ENCODE peak calls at places on chromosomes 2 and 18, in six cellular contexts. One of them, this sample, is unnamed.

GRCh38 chr2:211405036-211405435 is 848.6 kb downstream of the CPS1 start:
- DNase-seq in A549: no peak
- DNase-seq in GM12878: no peak
- DNase-seq in HepG2: no peak
- DNase-seq in endothelial cell of umbilical vein: no peak
- DNase-seq in K562: no peak
- DNase-seq in this sample: no peak

GRCh38 chr2:204796581-204796980 is 251.3 kb downstream of the PARD3B start:
- DNase-seq in GM12878: peak
- DNase-seq in endothelial cell of umbilical vein: no peak
- DNase-seq in HepG2: no peak
- DNase-seq in A549: no peak
- DNase-seq in K562: no peak
- DNase-seq in this sample: no peak

GRCh38 chr2:13522917-13523821 is 806.4 kb downstream of the TRIB2 start:
- DNase-seq in endothelial cell of umbilical vein: no peak
- DNase-seq in GM12878: peak
- DNase-seq in A549: no peak
- DNase-seq in K562: no peak
- DNase-seq in HepG2: no peak
- DNase-seq in this sample: no peak

GRCh38 chr2:241843321-241844065 is 15.2 kb downstream of the PDCD1 start:
- DNase-seq in A549: no peak
- DNase-seq in endothelial cell of umbilical vein: no peak
- DNase-seq in K562: no peak
- DNase-seq in HepG2: no peak
- DNase-seq in GM12878: no peak
- DNase-seq in this sample: no peak

GRCh38 chr2:207617011-207617671 is 8.1 kb downstream of the METTL21A start:
- DNase-seq in GM12878: no peak
- DNase-seq in endothelial cell of umbilical vein: peak
- DNase-seq in K562: no peak
- DNase-seq in A549: peak
- DNase-seq in HepG2: no peak
- DNase-seq in this sample: no peak

GRCh38 chr2:174681983-174682577 is 82.2 kb downstream of the CHRNA1 start:
- DNase-seq in GM12878: no peak
- DNase-seq in HepG2: no peak
- DNase-seq in A549: peak
- DNase-seq in endothelial cell of umbilical vein: peak
- DNase-seq in K562: no peak
- DNase-seq in this sample: peak

GRCh38 chr2:135657806-135658582 is 83.7 kb upstream of the UBXN4 start:
- DNase-seq in endothelial cell of umbilical vein: no peak
- DNase-seq in HepG2: no peak
- DNase-seq in K562: no peak
- DNase-seq in A549: no peak
- DNase-seq in GM12878: peak
- DNase-seq in this sample: no peak

GRCh38 chr18:75029456-75029855 is 179.5 kb downstream of the PTGR3 start:
- DNase-seq in HepG2: no peak
- DNase-seq in A549: no peak
- DNase-seq in K562: no peak
- DNase-seq in GM12878: no peak
- DNase-seq in endothelial cell of umbilical vein: no peak
- DNase-seq in this sample: no peak

GRCh38 chr2:8752385-8752784 is 70.5 kb downstream of the ID2 start:
- DNase-seq in K562: no peak
- DNase-seq in HepG2: no peak
- DNase-seq in A549: no peak
- DNase-seq in GM12878: no peak
- DNase-seq in endothelial cell of umbilical vein: no peak
- DNase-seq in this sample: no peak

GRCh38 chr2:134301099-134301970 is 47.5 kb downstream of the MGAT5 start:
- DNase-seq in A549: no peak
- DNase-seq in HepG2: no peak
- DNase-seq in GM12878: no peak
- DNase-seq in endothelial cell of umbilical vein: peak
- DNase-seq in K562: no peak
- DNase-seq in this sample: no peak

GRCh38 chr2:13000644-13001375 is 284.1 kb downstream of the TRIB2 start:
- DNase-seq in A549: no peak
- DNase-seq in GM12878: no peak
- DNase-seq in K562: no peak
- DNase-seq in HepG2: no peak
- DNase-seq in endothelial cell of umbilical vein: peak
- DNase-seq in this sample: no peak

GRCh38 chr2:16161768-16162490 is 221.6 kb downstream of the MYCN start:
- DNase-seq in GM12878: no peak
- DNase-seq in A549: no peak
- DNase-seq in K562: no peak
- DNase-seq in endothelial cell of umbilical vein: no peak
- DNase-seq in HepG2: no peak
- DNase-seq in this sample: no peak

GRCh38 chr2:104867351-104868080 is 13.6 kb downstream of the POU3F3 start:
- DNase-seq in A549: no peak
- DNase-seq in endothelial cell of umbilical vein: no peak
- DNase-seq in HepG2: no peak
- DNase-seq in GM12878: no peak
- DNase-seq in K562: no peak
- DNase-seq in this sample: no peak

GRCh38 chr2:192247456-192247855 is 52.7 kb upstream of the TMEFF2 start:
- DNase-seq in endothelial cell of umbilical vein: no peak
- DNase-seq in A549: no peak
- DNase-seq in K562: no peak
- DNase-seq in GM12878: no peak
- DNase-seq in HepG2: no peak
- DNase-seq in this sample: no peak

GRCh38 chr18:8634508-8634907 is 25.3 kb downstream of the RAB12 start:
- DNase-seq in endothelial cell of umbilical vein: no peak
- DNase-seq in A549: no peak
- DNase-seq in HepG2: no peak
- DNase-seq in GM12878: no peak
- DNase-seq in K562: no peak
- DNase-seq in this sample: no peak

GRCh38 chr18:8632386-8632785 is 23.1 kb downstream of the RAB12 start:
- DNase-seq in K562: no peak
- DNase-seq in A549: no peak
- DNase-seq in endothelial cell of umbilical vein: no peak
- DNase-seq in GM12878: no peak
- DNase-seq in HepG2: no peak
- DNase-seq in this sample: no peak

GRCh38 chr18:8630546-8630945 is 21.3 kb downstream of the RAB12 start:
- DNase-seq in A549: no peak
- DNase-seq in GM12878: no peak
- DNase-seq in K562: no peak
- DNase-seq in HepG2: peak
- DNase-seq in endothelial cell of umbilical vein: no peak
- DNase-seq in this sample: no peak

GRCh38 chr18:8631265-8631664 is 22.0 kb downstream of the RAB12 start:
- DNase-seq in HepG2: no peak
- DNase-seq in A549: no peak
- DNase-seq in GM12878: no peak
- DNase-seq in K562: no peak
- DNase-seq in endothelial cell of umbilical vein: no peak
- DNase-seq in this sample: no peak

GRCh38 chr18:8635087-8635486 is 25.9 kb downstream of the RAB12 start:
- DNase-seq in endothelial cell of umbilical vein: peak
- DNase-seq in K562: no peak
- DNase-seq in HepG2: no peak
- DNase-seq in GM12878: no peak
- DNase-seq in A549: no peak
- DNase-seq in this sample: no peak
- TF ChIP-seq MYC in endothelial cell of umbilical vein: no peak
- TF ChIP-seq MYC in K562: no peak
- TF ChIP-seq MYC in HepG2: no peak
- TF ChIP-seq MYC in GM12878: no peak
- TF ChIP-seq MYC in A549: no peak
- TF ChIP-seq MYC in this sample: no peak

GRCh38 chr2:19349911-19350677 is 8.3 kb downstream of the OSR1 start:
- DNase-seq in A549: no peak
- DNase-seq in K562: peak
- DNase-seq in HepG2: peak
- DNase-seq in GM12878: no peak
- DNase-seq in endothelial cell of umbilical vein: peak
- DNase-seq in this sample: peak

GRCh38 chr2:19352946-19353720 is 5.3 kb downstream of the OSR1 start:
- DNase-seq in A549: no peak
- DNase-seq in GM12878: no peak
- DNase-seq in endothelial cell of umbilical vein: no peak
- DNase-seq in HepG2: no peak
- DNase-seq in K562: no peak
- DNase-seq in this sample: no peak

GRCh38 chr2:19351914-19352697 is 6.3 kb downstream of the OSR1 start:
- DNase-seq in endothelial cell of umbilical vein: no peak
- DNase-seq in K562: no peak
- DNase-seq in HepG2: no peak
- DNase-seq in GM12878: no peak
- DNase-seq in A549: no peak
- DNase-seq in this sample: peak

GRCh38 chr2:19350678-19351401 is 7.6 kb downstream of the OSR1 start:
- DNase-seq in A549: no peak
- DNase-seq in HepG2: no peak
- DNase-seq in GM12878: no peak
- DNase-seq in K562: no peak
- DNase-seq in endothelial cell of umbilical vein: no peak
- DNase-seq in this sample: no peak

DNA sequence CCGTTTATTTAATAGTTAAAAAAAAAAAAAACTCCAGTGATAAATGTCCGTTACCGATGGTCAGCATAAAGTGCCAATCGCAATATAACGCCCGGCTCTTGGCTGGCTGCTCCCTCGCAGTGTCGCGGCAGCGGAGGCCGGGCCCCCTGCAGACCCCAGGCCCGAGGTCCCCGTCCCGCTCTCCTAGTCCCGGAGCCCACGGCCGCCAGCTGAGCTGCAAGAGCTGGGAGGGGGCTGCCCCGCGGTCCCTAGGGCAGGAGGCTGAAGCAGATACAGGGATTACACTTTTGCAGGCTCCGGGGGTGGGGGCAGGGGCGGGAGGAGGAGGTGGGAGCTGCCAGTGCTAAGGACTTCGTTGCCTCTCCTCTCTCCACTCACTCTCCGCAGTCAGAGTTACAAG is 6.9 kb downstream of the OSR1 start:
- DNase-seq in GM12878: no peak
- DNase-seq in HepG2: no peak
- DNase-seq in endothelial cell of umbilical vein: no peak
- DNase-seq in A549: no peak
- DNase-seq in K562: no peak
- DNase-seq in this sample: no peak
- H3K4me3 ChIP-seq in GM12878: no peak
- H3K4me3 ChIP-seq in HepG2: no peak
- H3K4me3 ChIP-seq in endothelial cell of umbilical vein: no peak
- H3K4me3 ChIP-seq in A549: no peak
- H3K4me3 ChIP-seq in K562: no peak
- H3K4me3 ChIP-seq in this sample: no peak

GRCh38 chr2:3429068-3429610 is 49.6 kb downstream of the TRAPPC12 start:
- DNase-seq in A549: no peak
- DNase-seq in endothelial cell of umbilical vein: no peak
- DNase-seq in K562: no peak
- DNase-seq in GM12878: no peak
- DNase-seq in HepG2: no peak
- DNase-seq in this sample: no peak
- TF ChIP-seq MYC in A549: no peak
- TF ChIP-seq MYC in endothelial cell of umbilical vein: no peak
- TF ChIP-seq MYC in K562: no peak
- TF ChIP-seq MYC in GM12878: no peak
- TF ChIP-seq MYC in HepG2: no peak
- TF ChIP-seq MYC in this sample: no peak

DNA sequence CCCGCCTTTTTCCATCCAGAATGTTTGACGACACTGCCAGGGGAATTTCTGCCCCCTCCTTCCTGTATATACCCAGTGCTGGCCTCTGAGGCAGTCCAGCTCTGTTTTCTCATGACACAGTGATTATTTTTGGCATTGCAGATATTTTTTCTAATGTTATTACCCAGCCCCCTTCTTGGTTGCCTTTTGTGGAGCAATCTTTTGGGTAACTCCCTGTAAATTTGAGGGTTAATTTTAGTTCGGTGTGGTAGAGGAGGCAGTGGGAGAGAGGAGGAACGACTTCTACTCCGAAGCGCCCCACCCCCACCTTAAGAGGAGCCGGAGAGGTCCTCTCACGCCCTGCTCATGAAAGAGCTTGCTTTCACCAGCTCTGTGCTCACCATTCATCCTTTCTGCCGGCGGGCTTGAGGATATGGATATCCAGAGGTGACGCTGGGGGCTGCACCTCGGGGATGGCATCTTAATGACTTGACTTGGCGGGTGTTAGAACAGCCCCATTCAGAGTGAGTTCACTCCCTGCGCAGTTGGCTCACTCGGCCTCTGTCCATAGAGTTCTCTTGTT is 38.3 kb downstream of the EPAS1 start:
- DNase-seq in endothelial cell of umbilical vein: peak
- DNase-seq in K562: no peak
- DNase-seq in HepG2: no peak
- DNase-seq in A549: peak
- DNase-seq in GM12878: no peak
- DNase-seq in this sample: no peak
- H3K4me3 ChIP-seq in endothelial cell of umbilical vein: no peak
- H3K4me3 ChIP-seq in K562: no peak
- H3K4me3 ChIP-seq in HepG2: no peak
- H3K4me3 ChIP-seq in A549: peak
- H3K4me3 ChIP-seq in GM12878: no peak
- H3K4me3 ChIP-seq in this sample: no peak

GRCh38 chr2:55309441-55309840 is 40.4 kb upstream of the MTIF2 start:
- DNase-seq in endothelial cell of umbilical vein: peak
- DNase-seq in GM12878: no peak
- DNase-seq in HepG2: no peak
- DNase-seq in A549: no peak
- DNase-seq in K562: no peak
- DNase-seq in this sample: no peak

GRCh38 chr2:55314985-55315384 is 46.0 kb upstream of the MTIF2 start:
- DNase-seq in K562: no peak
- DNase-seq in HepG2: no peak
- DNase-seq in endothelial cell of umbilical vein: no peak
- DNase-seq in GM12878: no peak
- DNase-seq in A549: no peak
- DNase-seq in this sample: no peak

DNA sequence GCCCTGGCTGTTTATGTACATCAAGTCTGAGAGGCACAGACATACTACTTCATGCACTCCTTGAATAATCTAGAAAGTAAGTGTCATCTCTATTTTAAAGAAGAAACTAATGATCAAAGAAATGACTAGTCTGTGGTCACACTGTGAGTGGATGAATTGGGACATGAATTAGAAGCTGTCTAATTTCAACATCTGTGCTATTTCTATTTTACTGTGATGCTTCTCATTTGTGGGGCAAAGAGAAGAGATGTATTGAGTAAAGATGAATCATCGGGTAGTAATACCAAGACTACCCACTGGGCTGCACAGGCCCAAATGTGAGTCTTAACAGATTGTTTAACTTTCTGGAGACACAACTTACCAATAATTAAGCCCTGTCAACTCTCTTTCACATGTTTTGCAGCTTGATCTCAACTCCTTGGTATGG is 42.4 kb upstream of the MTIF2 start:
- DNase-seq in A549: peak
- DNase-seq in HepG2: no peak
- DNase-seq in endothelial cell of umbilical vein: peak
- DNase-seq in GM12878: peak
- DNase-seq in K562: peak
- DNase-seq in this sample: peak
- TF ChIP-seq MYC in A549: no peak
- TF ChIP-seq MYC in HepG2: no peak
- TF ChIP-seq MYC in endothelial cell of umbilical vein: no peak
- TF ChIP-seq MYC in GM12878: no peak
- TF ChIP-seq MYC in K562: no peak
- TF ChIP-seq MYC in this sample: no peak

This sample was measured in NB4.